ENCODE peak calls at places on chromosomes 12 and 14, in six cellular contexts. I is A549, V is K562, X is endothelial cell of umbilical vein, U is H1, M is HepG2. C is an unnamed sample.

GRCh38 chr12:67370979-67371378 is 101.8 kb downstream of the CAND1 start:
- DNase-seq in M (no peak), U (no peak), I (no peak), X (no peak), V (no peak), C (no peak)

GRCh38 chr12:65839027-65839426 is 14.7 kb downstream of the HMGA2 start:
- DNase-seq in U (no peak), I (no peak), M (peak; percentile 77), X (no peak), V (no peak), C (no peak)

GRCh38 chr12:115232455-115233156 is 548.6 kb upstream of the TBX3 start:
- DNase-seq in U (no peak), X (no peak), M (no peak), V (no peak), I (no peak), C (no peak)

GRCh38 chr12:12539411-12539810 is 23.3 kb downstream of the DUSP16 start:
- DNase-seq in U (no peak), X (no peak), M (no peak), I (peak; percentile 57), V (no peak), C (no peak)

GRCh38 chr12:7966558-7966957 is 30.6 kb upstream of the SLC2A3 start:
- DNase-seq in X (no peak), V (no peak), U (no peak), M (no peak), I (no peak), C (no peak)

GRCh38 chr12:24822121-24822899 is 126.6 kb downstream of the BCAT1 start:
- DNase-seq in I (no peak), X (no peak), U (no peak), M (no peak), V (no peak), C (no peak)

GRCh38 chr12:132459270-132459669 is 30.7 kb upstream of the FBRSL1 start:
- DNase-seq in U (no peak), X (no peak), M (no peak), I (no peak), V (no peak), C (no peak)

GRCh38 chr12:253116-253831 is 9.4 kb downstream of the SLC6A13 start:
- DNase-seq in U (no peak), M (no peak), V (no peak), I (no peak), X (no peak), C (no peak)

GRCh38 chr14:83733670-83734069 is 1796.3 kb upstream of the FLRT2 start:
- DNase-seq in I (no peak), X (no peak), U (no peak), M (no peak), V (no peak), C (peak; percentile 32)

GRCh38 chr12:4789776-4790175 is 69.6 kb downstream of the GALNT8 start:
- DNase-seq in X (no peak), V (no peak), U (no peak), M (no peak), I (no peak), C (no peak)

GRCh38 chr14:106690333-106690891 is 1164.0 kb downstream of the TMEM121 start:
- DNase-seq in V (no peak), I (no peak), M (no peak), U (no peak), X (no peak), C (no peak)

DNA sequence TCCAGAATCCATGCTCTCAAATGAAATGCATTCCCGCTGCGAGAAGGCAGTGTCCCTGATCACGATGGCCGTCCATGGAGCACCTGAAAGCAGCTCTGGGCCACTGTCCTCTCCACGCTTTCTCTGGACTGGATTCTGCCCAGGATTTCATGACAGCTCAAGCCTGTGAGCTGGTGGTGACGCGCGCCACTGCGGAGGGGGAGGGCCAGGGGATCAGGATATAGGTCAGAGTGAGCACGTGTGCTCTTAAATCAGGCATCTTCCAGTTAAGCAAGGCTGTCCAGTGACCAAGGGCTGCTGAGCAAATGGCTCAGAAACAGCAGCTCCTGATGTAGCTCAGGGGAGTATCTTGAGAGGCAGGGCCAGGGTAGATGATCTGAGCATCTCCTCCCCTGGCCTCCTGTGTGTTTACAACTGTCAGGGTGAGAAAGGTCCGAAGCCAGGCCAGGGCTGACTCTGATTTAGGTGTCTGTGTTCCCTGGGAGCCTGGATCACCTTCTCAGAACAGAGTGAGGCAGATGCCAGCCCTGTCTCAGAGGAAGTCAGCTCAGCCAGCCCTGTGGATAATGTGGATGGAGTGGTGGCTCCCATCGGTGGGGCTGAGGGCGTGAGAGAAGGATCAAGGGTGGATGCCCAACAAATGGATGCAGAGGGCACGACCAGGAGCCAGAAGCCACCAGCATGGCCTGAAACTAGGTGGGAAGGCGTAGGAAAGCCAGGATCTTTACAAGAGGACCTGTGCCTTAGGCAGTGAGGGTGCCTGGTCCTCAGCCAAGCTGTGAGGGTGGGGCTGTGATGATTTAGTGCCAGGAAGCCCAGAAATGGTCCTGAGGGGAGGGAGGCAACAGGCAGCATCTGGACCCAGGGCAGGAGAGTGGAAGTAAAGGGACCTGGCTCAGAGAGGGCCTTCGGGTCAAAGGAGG is 55.3 kb downstream of the ELK3 start:
- DNase-seq in U (no peak), V (no peak), X (no peak), M (no peak), I (no peak), C (no peak)
- TF ChIP-seq JUN in U (no peak), V (no peak), X (no peak), M (no peak), I (no peak), C (no peak)

DNA sequence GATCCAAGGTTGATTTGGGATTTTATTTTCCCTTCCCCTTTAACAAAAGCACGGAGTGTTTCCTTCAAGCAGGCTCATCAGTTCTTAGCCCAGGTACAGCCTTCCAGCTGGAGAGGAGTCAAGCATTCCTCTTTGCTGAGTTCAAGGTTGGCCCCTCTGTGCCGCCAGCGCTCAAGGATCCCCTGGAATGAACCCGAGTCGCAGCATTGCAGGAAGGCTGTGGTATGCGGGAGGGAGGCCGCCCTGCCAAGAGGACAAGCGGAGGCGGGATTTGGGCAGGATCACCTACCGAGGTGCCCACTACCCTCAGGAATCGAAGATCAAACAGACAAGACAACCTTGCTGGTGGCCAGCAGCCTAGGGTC is 53.9 kb upstream of the NCOR2 start:
- DNase-seq in X (no peak), U (peak; percentile 27), M (no peak), I (no peak), V (no peak), C (peak; percentile 38)
- TF ChIP-seq JUN in X (no peak), U (no peak), M (no peak), I (no peak), V (no peak), C (no peak)

DNA sequence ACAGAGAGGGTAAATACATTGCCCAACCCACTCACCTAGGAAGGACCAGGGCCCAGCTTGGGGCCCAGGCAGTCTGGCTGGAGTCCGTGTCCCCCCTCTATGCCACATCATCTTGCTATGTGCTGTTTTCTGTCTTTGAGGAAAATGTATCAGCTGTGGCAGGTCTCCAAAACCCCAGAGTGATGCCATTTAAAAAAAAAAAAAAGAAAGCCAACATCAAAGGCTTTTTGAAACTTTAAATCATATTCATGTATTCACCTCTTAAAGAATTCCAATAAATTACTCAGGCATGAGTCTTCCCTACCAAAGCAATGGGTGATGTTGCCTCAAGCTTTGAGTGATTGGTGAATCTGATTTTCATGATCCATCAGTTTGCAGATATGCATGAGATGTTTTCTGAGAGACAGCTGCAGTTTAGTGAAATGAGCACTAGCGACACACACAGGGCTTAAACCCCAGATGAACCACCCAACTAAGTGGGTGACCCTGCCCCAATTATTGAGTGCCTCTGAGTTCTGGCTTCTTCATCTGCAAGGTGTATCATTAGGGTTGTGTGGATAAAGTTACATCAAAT is 6.1 kb downstream of the KRT81 start:
- DNase-seq in U (no peak), X (no peak), V (no peak), M (no peak), I (peak; percentile 84), C (no peak)
- TF ChIP-seq JUN in U (no peak), X (no peak), V (no peak), M (no peak), I (peak; percentile 96), C (no peak)

GRCh38 chr14:60241091-60241490 is 7.9 kb upstream of the PPM1A start:
- DNase-seq in X (no peak), M (no peak), U (no peak), I (no peak), V (no peak), C (no peak)
- TF ChIP-seq JUN in X (no peak), M (no peak), U (no peak), I (no peak), V (no peak), C (no peak)

DNA sequence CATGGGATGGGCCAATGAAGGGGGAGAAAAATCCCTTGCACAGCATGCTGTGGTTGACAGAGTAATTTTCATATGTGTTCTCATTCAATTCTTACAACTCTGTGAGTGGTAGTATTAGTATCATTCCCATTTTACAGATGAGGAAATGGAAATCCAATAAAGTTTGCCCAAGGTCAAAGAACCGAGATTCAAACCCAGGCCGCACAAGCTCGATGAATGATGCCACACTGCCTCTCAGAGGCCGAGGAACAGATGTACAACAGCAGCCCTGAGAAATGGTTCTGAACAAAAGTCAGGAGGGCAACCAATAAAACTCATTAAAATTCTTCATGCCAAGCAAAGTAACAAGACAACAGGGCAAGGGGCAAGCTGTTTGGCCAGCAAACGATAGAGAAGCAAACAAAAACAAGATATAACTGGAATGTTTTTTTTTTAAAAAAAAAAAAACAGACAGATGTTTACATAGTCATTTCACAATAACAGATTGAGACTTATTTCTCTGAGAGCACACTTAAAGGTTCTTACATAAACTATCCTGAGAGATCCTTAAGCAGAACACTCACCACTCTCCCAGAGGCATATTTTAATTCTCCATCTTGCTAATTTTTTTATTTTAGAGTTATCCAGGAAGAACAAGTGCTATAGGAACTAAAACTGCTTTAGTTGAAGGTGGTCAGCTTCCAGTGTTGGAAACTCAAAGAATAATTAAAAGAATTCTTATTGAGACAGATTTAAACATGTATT is 85.8 kb downstream of the EXOC5 start:
- DNase-seq in M (peak; percentile 15), I (peak; percentile 34), X (no peak), U (no peak), V (peak; percentile 4), C (peak; percentile 45)
- TF ChIP-seq JUN in M (no peak), I (no peak), X (no peak), U (no peak), V (no peak), C (no peak)

DNA sequence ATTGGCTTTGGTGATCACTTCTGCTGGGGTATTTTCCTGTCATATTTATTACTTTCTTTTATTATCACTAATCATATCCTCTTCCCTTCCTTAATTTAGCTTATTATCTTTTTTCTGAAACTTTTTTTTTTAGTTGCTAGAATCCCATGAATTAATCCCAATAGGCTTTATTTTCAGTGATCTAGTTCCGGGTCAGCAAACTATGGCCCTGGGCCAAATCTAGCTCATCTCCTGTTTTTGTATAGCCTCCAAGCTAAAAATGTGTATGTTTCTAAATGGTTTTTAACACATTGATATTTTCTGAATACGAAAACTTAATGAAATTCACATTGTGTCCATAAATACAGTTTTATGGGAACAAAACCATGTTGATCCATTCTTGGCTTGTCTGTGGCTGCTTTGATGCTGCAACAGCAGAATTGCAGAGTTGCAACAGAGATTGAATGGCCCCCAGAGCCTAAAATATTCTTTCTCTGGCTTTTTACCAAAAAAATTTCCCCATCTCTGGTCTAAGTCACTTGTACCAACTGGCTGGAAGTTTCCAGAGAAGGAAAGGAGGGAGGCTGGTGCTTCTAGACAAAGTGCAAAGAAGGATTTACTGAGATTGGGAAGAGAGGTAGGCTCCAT is 47.5 kb downstream of the ZNF664 start:
- DNase-seq in U (no peak), V (no peak), I (no peak), X (no peak), M (no peak), C (no peak)
- TF ChIP-seq JUN in U (no peak), V (no peak), I (no peak), X (no peak), M (no peak), C (no peak)

C was measured in WTC11.